ENCODE peak calls at places on chromosomes 16 and 17, in ten cellular contexts. Q, T, Y, M, U, W, E, B, I and C are unnamed samples. For H3K4me1, the result is how much of the 10 kb centered on the place peaks cover.

GRCh38 chr17:14886200-14886739 is 378.9 kb downstream of the PMP22 start:
- DNase-seq in B (no peak), W (no peak), E (no peak), M (no peak), T (no peak), Y (no peak), I (no peak), U (no peak), Q (no peak), C (no peak)

GRCh38 chr16:76906552-76906951 is 284.4 kb upstream of the MON1B start:
- DNase-seq in U (no peak), W (no peak), Y (no peak), Q (no peak), M (no peak), T (no peak), I (no peak), E (no peak), B (no peak), C (no peak)

GRCh38 chr16:29784901-29785500 is 5.5 kb upstream of the KIF22 start:
- DNase-seq in U (peak), Q (no peak), Y (peak), T (peak), B (peak), E (peak), W (peak), M (no peak), I (peak), C (peak)

GRCh38 chr17:51000835-51001638 is 119.6 kb downstream of the SPAG9 start:
- DNase-seq in U (no peak), B (no peak), Q (no peak), E (peak), W (no peak), M (no peak), Y (no peak), I (no peak), T (no peak), C (no peak)

GRCh38 chr17:73850426-73850825 is 206.2 kb upstream of the SDK2 start:
- DNase-seq in T (no peak), E (no peak), M (no peak), W (no peak), I (no peak), Q (no peak), U (no peak), Y (no peak), B (no peak), C (no peak)

GRCh38 chr17:35931794-35932419 is 1.3 kb upstream of the RDM1 start:
- DNase-seq in E (peak), M (no peak), Q (no peak), W (no peak), Y (no peak), U (no peak), T (no peak), I (no peak), B (no peak), C (no peak)

GRCh38 chr17:44066204-44066930 is at the start of gene LSM12:
- DNase-seq in T (peak), W (peak), Y (peak), Q (no peak), E (peak), M (peak), I (peak), U (peak), B (peak), C (peak)

GRCh38 chr16:21526923-21527807 is 72.2 kb upstream of the METTL9 start:
- DNase-seq in E (no peak), U (no peak), M (no peak), B (no peak), Y (no peak), Q (no peak), W (no peak), I (no peak), T (no peak), C (no peak)

GRCh38 chr16:77344306-77344705 is 90.5 kb downstream of the ADAMTS18 start:
- DNase-seq in T (no peak), B (no peak), Q (no peak), W (no peak), I (no peak), M (no peak), U (no peak), Y (no peak), E (no peak), C (no peak)

GRCh38 chr17:58380207-58381123 is 28.5 kb upstream of the SUPT4H1 start:
- DNase-seq in B (no peak), T (no peak), Q (no peak), W (no peak), M (no peak), E (no peak), Y (no peak), I (no peak), U (no peak), C (no peak)
- H3K4me1 ChIP-seq in B (under half), T (under half), Q (under half), W (under half), M (under half), E (under half), Y (under half), I (under half), U (under half), C (under half)

DNA sequence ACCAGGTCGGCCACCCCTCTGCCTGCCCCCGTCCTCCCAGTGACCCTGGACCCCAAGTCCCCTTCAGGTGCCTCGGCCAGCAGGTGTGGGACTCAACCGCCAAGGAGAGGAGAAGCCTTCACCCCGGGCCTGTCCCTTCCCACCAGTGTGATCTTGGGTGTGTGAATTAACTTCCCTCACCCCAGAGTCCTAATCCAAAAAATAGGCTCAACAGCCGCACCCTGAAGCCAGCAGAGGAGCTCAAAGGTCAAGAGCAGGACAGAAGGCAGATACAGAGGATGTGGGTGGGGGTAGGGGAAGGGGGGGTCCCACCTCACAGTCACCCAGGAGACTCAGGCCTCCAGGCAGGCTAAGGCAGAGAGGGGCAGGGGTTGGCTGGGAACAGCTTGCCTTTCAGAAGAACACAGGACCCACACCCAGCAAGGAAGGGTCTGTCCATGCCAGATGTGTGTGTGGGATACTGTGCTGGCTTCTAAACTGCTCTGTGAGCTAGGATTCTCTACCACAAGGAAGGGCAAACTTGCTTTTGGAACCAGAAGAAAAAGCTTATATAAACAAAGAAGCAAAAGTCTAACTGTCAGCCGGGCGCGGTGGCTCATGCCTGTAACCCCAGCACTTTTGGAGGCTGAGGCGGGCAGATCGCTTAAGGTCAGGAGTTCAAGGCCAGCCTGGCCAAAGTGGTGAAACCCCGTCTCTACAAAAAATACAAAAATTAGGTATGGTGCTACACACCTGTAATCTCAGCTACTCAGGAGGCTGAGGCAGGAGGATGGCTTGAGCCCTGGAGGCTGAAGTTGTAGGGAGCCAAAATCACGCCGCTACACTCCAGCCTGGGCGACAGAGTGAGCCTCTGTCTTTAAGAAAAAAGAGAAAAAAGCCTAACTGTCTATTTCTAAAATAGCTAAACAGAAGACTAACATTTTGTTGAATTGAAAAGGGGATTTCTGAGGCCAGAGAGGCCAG is 4.6 kb downstream of the PIEZO1 start:
- DNase-seq in B (no peak), T (no peak), Q (no peak), M (no peak), W (no peak), I (no peak), Y (no peak), E (no peak), U (no peak), C (no peak)
- H3K27ac ChIP-seq in B (no peak), T (no peak), Q (peak), M (peak), W (peak), I (no peak), Y (no peak), E (peak), U (peak), C (no peak)

GRCh38 chr17:55448681-55449080 is 27.0 kb upstream of the MMD start:
- DNase-seq in I (no peak), W (no peak), Y (no peak), U (no peak), B (no peak), T (no peak), M (no peak), E (peak), Q (no peak), C (no peak)

GRCh38 chr17:55451758-55452468 is 30.3 kb upstream of the MMD start:
- DNase-seq in M (no peak), W (no peak), T (no peak), E (peak), Y (no peak), Q (no peak), I (no peak), B (no peak), U (no peak), C (no peak)

GRCh38 chr17:55453836-55454557 is 32.4 kb upstream of the MMD start:
- DNase-seq in Y (no peak), T (no peak), Q (no peak), U (no peak), M (no peak), W (no peak), E (no peak), I (no peak), B (no peak), C (no peak)

GRCh38 chr17:55450232-55450631 is 28.6 kb upstream of the MMD start:
- DNase-seq in B (no peak), T (no peak), Q (no peak), M (no peak), I (no peak), E (no peak), W (no peak), Y (no peak), U (no peak), C (no peak)

DNA sequence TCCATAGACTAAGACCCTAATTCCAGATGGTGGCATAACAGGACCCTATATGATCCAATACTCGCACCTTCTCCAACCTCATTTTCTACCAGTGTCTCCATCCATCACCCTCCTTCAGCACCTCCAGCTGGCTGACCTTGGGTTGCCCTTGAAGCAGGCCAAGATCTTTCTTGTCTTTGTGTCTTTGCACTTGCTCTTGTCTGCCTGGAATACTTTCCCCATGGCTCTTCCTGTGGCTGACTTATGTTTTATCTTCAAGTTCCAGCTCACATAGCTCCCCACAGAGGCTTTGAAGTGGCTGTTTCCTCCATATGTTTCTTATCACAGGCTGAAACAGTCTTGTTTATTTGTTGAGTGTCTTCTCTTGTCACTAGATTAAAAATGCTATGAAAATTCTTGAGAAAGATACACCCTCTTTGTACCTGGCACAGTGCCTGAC is 29.6 kb upstream of the MMD start:
- DNase-seq in B (peak), I (no peak), E (peak), W (no peak), M (no peak), Y (no peak), Q (no peak), T (no peak), U (no peak), C (no peak)
- H3K4me1 ChIP-seq in B (under half), I (under half), E (under half), W (under half), M (under half), Y (under half), Q (half or more), T (under half), U (under half), C (under half)

GRCh38 chr17:859461-860195 is 77.5 kb downstream of the MRM3 start:
- DNase-seq in I (peak), U (no peak), M (no peak), T (peak), E (no peak), Y (no peak), Q (no peak), B (no peak), W (no peak), C (peak)

GRCh38 chr17:858941-859452 is 76.8 kb downstream of the MRM3 start:
- DNase-seq in E (no peak), Y (no peak), I (no peak), Q (no peak), B (no peak), U (no peak), T (no peak), M (no peak), W (no peak), C (no peak)

GRCh38 chr17:861364-861763 is 79.2 kb downstream of the MRM3 start:
- DNase-seq in M (no peak), T (no peak), I (no peak), B (no peak), W (no peak), E (no peak), Y (no peak), U (no peak), Q (no peak), C (no peak)

GRCh38 chr17:862584-862983 is 80.4 kb downstream of the MRM3 start:
- DNase-seq in T (no peak), Q (no peak), W (no peak), E (no peak), M (no peak), Y (no peak), U (no peak), B (no peak), I (no peak), C (no peak)

GRCh38 chr17:860805-861204 is 78.7 kb downstream of the MRM3 start:
- DNase-seq in Y (no peak), T (no peak), I (no peak), M (no peak), W (no peak), B (no peak), E (no peak), U (no peak), Q (no peak), C (no peak)
- H3K27ac ChIP-seq in Y (no peak), T (peak), I (no peak), M (peak), W (no peak), B (no peak), E (no peak), U (no peak), Q (peak), C (peak)

DNA sequence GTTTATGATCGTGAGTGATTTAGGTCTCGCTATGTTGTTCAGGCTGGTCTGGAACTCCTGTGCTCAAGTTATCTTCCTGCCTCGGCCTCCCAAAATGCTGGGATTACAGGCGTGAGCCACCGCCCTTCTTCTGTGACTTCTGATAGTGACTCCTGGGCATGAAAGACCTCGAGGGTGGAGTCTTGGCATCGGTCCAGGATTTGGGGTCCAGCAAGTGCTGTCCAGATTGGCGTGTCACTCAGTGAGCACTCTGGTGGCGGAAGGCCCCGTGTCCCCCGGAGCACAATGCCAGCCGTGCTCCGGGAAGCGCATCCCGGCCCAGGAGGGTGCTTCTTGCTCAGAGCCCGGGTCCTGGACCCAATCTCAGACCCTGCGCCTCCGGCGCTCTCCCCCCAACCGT is 6.8 kb downstream of the OR1F1 start:
- DNase-seq in Q (no peak), U (no peak), M (no peak), W (no peak), B (no peak), I (no peak), E (no peak), Y (no peak), T (no peak), C (no peak)
- H3K4me1 ChIP-seq in Q (under half), U (under half), M (under half), W (under half), B (under half), I (under half), E (under half), Y (under half), T (under half), C (under half)

GRCh38 chr17:81066072-81066471 is 31.1 kb downstream of the BAIAP2 start:
- DNase-seq in Q (no peak), Y (no peak), M (peak), W (no peak), U (no peak), I (no peak), T (no peak), E (no peak), B (peak), C (no peak)
- H3K27ac ChIP-seq in Q (peak), Y (no peak), M (peak), W (no peak), U (no peak), I (no peak), T (no peak), E (no peak), B (peak), C (no peak)

DNA sequence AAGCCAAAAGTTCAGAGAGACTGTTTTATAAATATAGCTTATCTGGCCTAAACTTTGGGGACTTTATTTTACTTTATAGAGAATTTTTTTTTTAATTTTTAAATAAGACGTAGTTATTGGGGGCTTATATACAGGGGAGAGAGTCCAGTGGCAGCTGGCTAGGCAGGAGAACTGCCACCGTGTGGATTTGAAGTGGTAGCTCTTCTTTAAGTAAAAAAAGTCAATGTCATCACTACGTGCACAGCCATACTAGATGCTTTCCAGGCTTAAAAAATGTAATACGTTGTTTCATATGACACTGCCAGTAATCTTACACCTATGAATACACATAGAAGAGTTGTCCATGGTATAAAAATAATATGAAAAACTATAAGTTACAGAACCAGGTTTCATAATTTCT is 31.9 kb upstream of the ANKFY1 start:
- DNase-seq in T (no peak), I (no peak), U (no peak), B (no peak), Q (no peak), Y (no peak), W (no peak), E (no peak), M (no peak), C (no peak)
- H3K4me1 ChIP-seq in T (under half), I (under half), U (under half), B (under half), Q (under half), Y (under half), W (under half), E (under half), M (under half), C (under half)

GRCh38 chr16:67892375-67892774 is 679 bp upstream of the PSKH1 start:
- DNase-seq in B (no peak), Y (no peak), T (no peak), W (no peak), E (no peak), U (no peak), M (no peak), I (no peak), Q (no peak), C (no peak)
- H3K27ac ChIP-seq in B (no peak), Y (peak), T (peak), W (peak), E (peak), U (peak), M (no peak), I (peak), Q (peak), C (peak)

DNA sequence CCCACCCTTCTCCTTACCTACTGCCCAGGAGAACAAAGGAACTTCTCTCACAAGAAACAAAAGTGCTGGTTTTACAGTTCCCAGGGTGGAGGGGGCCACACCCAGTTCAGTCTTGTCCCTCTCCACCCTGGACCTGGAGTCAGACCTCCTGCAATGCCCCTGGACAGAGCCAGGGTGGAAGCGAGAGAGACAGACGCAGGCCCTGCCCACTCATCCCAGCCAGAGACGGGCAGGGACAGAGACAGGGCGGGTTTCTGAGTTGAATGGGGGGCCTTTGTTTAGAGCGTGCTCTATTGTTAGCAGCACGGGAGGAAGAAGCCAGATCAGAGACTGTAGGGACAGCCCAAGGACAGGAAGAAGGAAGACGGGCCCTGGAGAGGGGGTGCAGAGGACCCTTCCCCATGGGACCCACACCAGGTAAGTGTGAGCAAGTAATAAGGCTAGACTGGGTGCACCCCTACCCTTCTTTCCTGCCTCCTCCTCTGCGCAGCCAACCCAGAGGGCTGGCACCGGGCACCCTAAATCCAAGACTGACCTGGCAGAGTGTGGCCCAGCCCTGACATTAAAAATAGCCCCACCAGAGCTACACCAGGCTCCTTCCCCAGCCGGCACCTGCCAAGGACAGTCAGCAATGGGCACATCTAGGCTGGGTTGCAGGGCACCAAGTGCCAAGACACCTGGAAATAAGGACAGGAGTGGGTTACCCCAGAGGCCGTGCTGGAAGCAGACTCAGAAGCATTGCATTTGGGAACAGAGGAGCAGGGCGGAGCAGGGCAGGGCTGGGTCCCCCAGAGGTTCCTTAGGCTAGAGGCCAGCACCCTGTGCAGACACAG is 10.9 kb downstream of the JUP start:
- DNase-seq in B (no peak), W (no peak), M (no peak), E (no peak), Y (no peak), I (no peak), Q (no peak), T (no peak), U (peak), C (peak)
- H3K4me1 ChIP-seq in B (half or more), W (under half), M (half or more), E (under half), Y (under half), I (under half), Q (half or more), T (half or more), U (half or more), C (half or more)

GRCh38 chr16:69166946-69167930 is 19.7 kb upstream of the SNTB2 start:
- DNase-seq in B (no peak), U (no peak), E (peak), T (no peak), Y (no peak), W (no peak), M (no peak), Q (no peak), I (no peak), C (no peak)
- H3K27ac ChIP-seq in B (no peak), U (no peak), E (peak), T (no peak), Y (no peak), W (no peak), M (no peak), Q (no peak), I (no peak), C (no peak)